ENCODE peak calls at places on chromosomes 1 and 21, in six cellular contexts. V, R, M, W, D and P are unnamed samples.
A peak's percentile ranks its signal among the peaks of the same experiment; 100 is the strongest.

GRCh38 chr1:22127248-22127647 is 15.6 kb downstream of the WNT4 start:
- DNase-seq in R (no peak), W (no peak), V (no peak), D (no peak), M (no peak), P (no peak)

GRCh38 chr1:939511-940107 is 15.9 kb downstream of the SAMD11 start:
- DNase-seq in D (no peak), R (no peak), V (no peak), M (no peak), W (no peak), P (peak; percentile 75)

GRCh38 chr21:16424331-16424749 is 694.6 kb downstream of the USP25 start:
- DNase-seq in D (no peak), W (no peak), M (no peak), V (no peak), R (no peak), P (no peak)

GRCh38 chr21:37155216-37155615 is 82.2 kb downstream of the TTC3 start:
- DNase-seq in R (no peak), V (no peak), M (no peak), W (no peak), D (no peak), P (no peak)

GRCh38 chr1:23343246-23344110 is 606 bp downstream of the HNRNPR start:
- DNase-seq in V (peak; percentile 53), R (no peak), M (no peak), D (no peak), W (peak; percentile 80), P (peak; percentile 56)

GRCh38 chr1:247077768-247078314 is 770 bp downstream of the ZNF670 start:
- DNase-seq in W (no peak), R (no peak), V (no peak), D (no peak), M (no peak), P (no peak)

GRCh38 chr1:2617981-2618470 is 14.8 kb downstream of the MMEL1 start:
- DNase-seq in V (no peak), W (no peak), D (no peak), R (no peak), M (no peak), P (no peak)

GRCh38 chr1:223425550-223425949 is 32.3 kb downstream of the CCDC185 start:
- DNase-seq in M (no peak), R (no peak), W (no peak), D (no peak), V (no peak), P (no peak)